ENCODE peak calls at places on chromosomes 12 and 14, in eight cellular contexts. F is psoas muscle; D is fibroblast of pulmonary artery; G is omental fat pad; Q is transverse colon; E is heart right ventricle; U is CD4-positive, alpha-beta T cell; M is fibroblast of mammary gland. V is an unnamed sample.
A peak's percentile ranks its signal among the peaks of the same experiment; 100 is the strongest.

GRCh38 chr14:22485178-22485577 is 103.8 kb downstream of the DAD1 start:
- DNase-seq in D (no peak), U (no peak), E (no peak), G (no peak), F (no peak), M (no peak), Q (no peak), V (no peak)

GRCh38 chr12:120085920-120086319 is 30.6 kb downstream of the RAB35 start:
- DNase-seq in U (no peak), E (no peak), G (no peak), M (no peak), D (no peak), F (no peak), Q (no peak), V (no peak)

GRCh38 chr12:111076611-111077451 is 156.5 kb upstream of the MYL2 start:
- DNase-seq in M (no peak), D (no peak), U (no peak), G (no peak), F (no peak), Q (no peak), E (no peak), V (no peak)

GRCh38 chr12:75855360-75855759 is 176.2 kb downstream of the PHLDA1 start:
- DNase-seq in G (no peak), F (no peak), U (no peak), M (no peak), E (no peak), Q (no peak), D (no peak), V (no peak)

GRCh38 chr14:73472182-73473114 is 14.1 kb upstream of the NUMB start:
- DNase-seq in G (no peak), E (no peak), D (peak; percentile 87), F (no peak), Q (no peak), M (peak; percentile 86), U (no peak), V (peak; percentile 43)

GRCh38 chr12:113249546-113249945 is 28.3 kb downstream of the TPCN1 start:
- DNase-seq in D (no peak), U (no peak), E (no peak), G (no peak), Q (no peak), M (no peak), F (no peak), V (no peak)

GRCh38 chr14:91405241-91405721 is 12.3 kb downstream of the CCDC88C start:
- DNase-seq in Q (no peak), E (no peak), G (no peak), M (no peak), F (no peak), U (peak; percentile 60), D (no peak), V (no peak)

GRCh38 chr14:65880507-65880906 is 468.0 kb downstream of the FUT8 start:
- DNase-seq in U (no peak), E (no peak), D (peak; percentile 38), Q (no peak), M (peak; percentile 35), F (no peak), G (no peak), V (no peak)

GRCh38 chr12:77392467-77392866 is 327.1 kb upstream of the E2F7 start:
- DNase-seq in Q (no peak), D (no peak), G (no peak), U (no peak), M (no peak), F (no peak), E (no peak), V (no peak)

GRCh38 chr12:48110691-48111315 is 4.9 kb upstream of the SENP1 start:
- DNase-seq in U (no peak), M (no peak), E (no peak), Q (no peak), G (no peak), F (no peak), D (no peak), V (no peak)

GRCh38 chr12:12717586-12718381 is 616 bp downstream of the CDKN1B start:
- DNase-seq in Q (peak; percentile 33), D (no peak), U (peak; percentile 24), G (no peak), E (peak; percentile 38), M (no peak), F (peak; percentile 46), V (no peak)

GRCh38 chr12:24113701-24114100 is 164.2 kb upstream of the SOX5 start:
- DNase-seq in M (no peak), U (no peak), D (peak; percentile 40), F (no peak), Q (no peak), E (no peak), G (no peak), V (no peak)

GRCh38 chr14:37411079-37411735 is 183.8 kb downstream of the FOXA1 start:
- DNase-seq in Q (no peak), E (no peak), U (no peak), F (no peak), G (no peak), D (peak; percentile 51), M (no peak), V (no peak)

GRCh38 chr12:92002195-92002649 is 143.4 kb downstream of the BTG1 start:
- DNase-seq in G (no peak), U (no peak), F (no peak), D (no peak), Q (no peak), E (no peak), M (peak; percentile 11), V (no peak)

GRCh38 chr12:27303139-27304111 is 29.2 kb upstream of the BMAL2 start:
- DNase-seq in M (no peak), U (no peak), Q (no peak), F (no peak), G (no peak), E (no peak), D (no peak), V (no peak)

GRCh38 chr14:103699901-103700752 is 15.1 kb downstream of the XRCC3 start:
- DNase-seq in Q (no peak), M (no peak), G (no peak), D (no peak), E (no peak), F (peak; percentile 67), U (no peak), V (no peak)

GRCh38 chr14:72617391-72618011 is 276.4 kb downstream of the DPF3 start:
- DNase-seq in E (peak; percentile 67), Q (no peak), G (no peak), D (no peak), M (no peak), F (peak; percentile 35), U (no peak), V (no peak)

GRCh38 chr14:71521736-71522135 is 410.5 kb upstream of the RGS6 start:
- DNase-seq in M (no peak), Q (no peak), E (no peak), D (no peak), F (no peak), U (no peak), G (no peak), V (no peak)

GRCh38 chr12:46390881-46391280 is 18.3 kb upstream of the SLC38A2 start:
- DNase-seq in Q (no peak), E (no peak), M (no peak), D (no peak), U (no peak), G (no peak), F (no peak), V (no peak)

GRCh38 chr14:67517083-67517482 is 16.0 kb upstream of the PLEKHH1 start:
- DNase-seq in G (no peak), M (no peak), D (peak; percentile 22), U (no peak), Q (peak; percentile 25), F (no peak), E (peak; percentile 21), V (no peak)

GRCh38 chr12:52949413-52950331 is 754 bp downstream of the KRT18 start:
- DNase-seq in G (no peak), U (no peak), M (peak; percentile 68), Q (peak; percentile 85), F (no peak), D (peak; percentile 94), E (peak; percentile 27), V (no peak)

GRCh38 chr12:1186298-1186697 is 195.3 kb downstream of the ERC1 start:
- DNase-seq in Q (no peak), U (no peak), G (no peak), F (no peak), M (no peak), D (no peak), E (no peak), V (no peak)

GRCh38 chr14:81435578-81436295 is 35.6 kb upstream of the STON2 start:
- DNase-seq in Q (peak; percentile 42), F (peak; percentile 65), U (no peak), D (peak; percentile 11), G (no peak), M (no peak), E (peak; percentile 31), V (no peak)

GRCh38 chr12:49558526-49558925 is 9.4 kb downstream of the MCRS1 start:
- DNase-seq in Q (no peak), G (no peak), M (no peak), E (no peak), F (no peak), U (no peak), D (no peak), V (no peak)

GRCh38 chr12:49557187-49557916 is 10.6 kb downstream of the MCRS1 start:
- DNase-seq in U (no peak), E (no peak), D (no peak), Q (no peak), F (no peak), G (no peak), M (no peak), V (no peak)

GRCh38 chr12:49559011-49559675 is 8.8 kb downstream of the MCRS1 start:
- DNase-seq in U (no peak), M (no peak), F (no peak), D (no peak), Q (no peak), E (no peak), G (no peak), V (no peak)

GRCh38 chr12:49556391-49557186 is 11.4 kb downstream of the MCRS1 start:
- DNase-seq in D (no peak), M (no peak), G (no peak), F (no peak), U (no peak), E (no peak), Q (no peak), V (no peak)

GRCh38 chr12:49557917-49558215 is 10.1 kb downstream of the MCRS1 start:
- DNase-seq in F (no peak), G (no peak), E (no peak), D (no peak), Q (no peak), M (no peak), U (no peak), V (no peak)
- TF ChIP-seq CTCF in F (no peak), G (no peak), E (no peak), D (no peak), Q (no peak), M (no peak), U (no peak), V (peak; percentile 12)

GRCh38 chr14:50117456-50117855 is 1.1 kb upstream of the VCPKMT start:
- DNase-seq in D (no peak), U (no peak), E (no peak), F (no peak), Q (no peak), M (no peak), G (no peak), V (no peak)
- TF ChIP-seq CTCF in D (no peak), U (no peak), E (no peak), F (no peak), Q (no peak), M (no peak), G (no peak), V (no peak)

GRCh38 chr12:63889236-63889635 is 44.7 kb downstream of the SRGAP1 start:
- DNase-seq in G (no peak), U (no peak), F (no peak), Q (no peak), M (peak; percentile 71), D (peak; percentile 70), E (no peak), V (no peak)
- TF ChIP-seq CTCF in G (no peak), U (no peak), F (no peak), Q (no peak), M (no peak), D (no peak), E (no peak), V (no peak)

GRCh38 chr12:56152132-56152755 is at the start of gene MYL6B:
- DNase-seq in G (peak; percentile 78), D (peak; percentile 89), M (peak; percentile 90), F (peak; percentile 96), Q (peak; percentile 96), U (peak; percentile 91), E (peak; percentile 94), V (peak; percentile 91)
- TF ChIP-seq CTCF in G (no peak), D (no peak), M (no peak), F (no peak), Q (no peak), U (no peak), E (no peak), V (no peak)

V was measured in D721Med.